ENCODE peak calls at places on chromosomes 1 and 21, in four cellular contexts. N is H1, R is A549, Q is K562. J is an unnamed sample.

GRCh38 chr1:112638109-112638426 is 18.4 kb downstream of the CAPZA1 start:
- DNase-seq in N (no peak), R (no peak), Q (no peak), J (no peak)

GRCh38 chr21:41750532-41751151 is 16.2 kb downstream of the RIPK4 start:
- DNase-seq in N (no peak), R (no peak), Q (no peak), J (peak; percentile 85)

GRCh38 chr21:38352536-38353219 is 95.9 kb downstream of the KCNJ15 start:
- DNase-seq in N (no peak), R (peak; percentile 47), Q (peak; percentile 71), J (peak; percentile 3)

GRCh38 chr1:24077278-24077978 is 34.5 kb downstream of the MYOM3 start:
- DNase-seq in N (no peak), R (no peak), Q (no peak), J (no peak)

GRCh38 chr1:45493116-45493697 is 2.2 kb upstream of the TESK2 start:
- DNase-seq in N (no peak), R (no peak), Q (peak; percentile 57), J (peak; percentile 55)

GRCh38 chr1:66930823-66931174 is 6.0 kb downstream of the MIER1 start:
- DNase-seq in N (no peak), R (no peak), Q (no peak), J (no peak)

GRCh38 chr1:227845115-227845389 is 29.6 kb downstream of the PRSS38 start:
- DNase-seq in N (no peak), R (no peak), Q (no peak), J (no peak)

GRCh38 chr1:173482683-173483082 is 5.5 kb downstream of the PRDX6 start:
- DNase-seq in N (no peak), R (no peak), Q (no peak), J (no peak)

GRCh38 chr1:198678901-198679329 is 40.1 kb downstream of the PTPRC start:
- DNase-seq in N (no peak), R (no peak), Q (no peak), J (no peak)

GRCh38 chr1:181359012-181359411 is 124.3 kb upstream of the CACNA1E start:
- DNase-seq in N (no peak), R (no peak), Q (no peak), J (no peak)

GRCh38 chr1:160407819-160408801 is 7.7 kb downstream of the VANGL2 start:
- DNase-seq in N (no peak), R (no peak), Q (no peak), J (no peak)

GRCh38 chr1:229859026-229859425 is 208.0 kb upstream of the GALNT2 start:
- DNase-seq in N (no peak), R (no peak), Q (no peak), J (no peak)

GRCh38 chr1:184031127-184032107 is 6.1 kb downstream of the COLGALT2 start:
- DNase-seq in N (no peak), R (no peak), Q (peak; percentile 30), J (no peak)

GRCh38 chr1:154419620-154420020 is 14.5 kb downstream of the IL6R start:
- DNase-seq in N (no peak), R (no peak), Q (no peak), J (peak; percentile 83)

GRCh38 chr1:90347366-90347765 is 352.5 kb downstream of the ZNF326 start:
- DNase-seq in N (no peak), R (no peak), Q (no peak), J (no peak)

GRCh38 chr1:112057736-112058135 is 68.3 kb upstream of the KCND3 start:
- DNase-seq in N (no peak), R (no peak), Q (no peak), J (no peak)

GRCh38 chr1:219120625-219121544 is 52.8 kb upstream of the LYPLAL1 start:
- DNase-seq in N (no peak), R (no peak), Q (peak; percentile 65), J (no peak)

GRCh38 chr1:94560333-94560732 is 18.8 kb upstream of the F3 start:
- DNase-seq in N (no peak), R (no peak), Q (no peak), J (no peak)

GRCh38 chr1:6157528-6158174 is 22.5 kb downstream of the CHD5 start:
- DNase-seq in N (no peak), R (peak; percentile 93), Q (peak; percentile 62), J (peak; percentile 89)

GRCh38 chr1:77542784-77543183 is 139.7 kb downstream of the ZZZ3 start:
- DNase-seq in N (no peak), R (no peak), Q (no peak), J (no peak)

GRCh38 chr1:179781962-179782361 is 38.9 kb downstream of the FAM163A start:
- DNase-seq in N (no peak), R (no peak), Q (no peak), J (no peak)

GRCh38 chr1:98051065-98051675 is 130.3 kb upstream of the DPYD start:
- DNase-seq in N (no peak), R (peak; percentile 36), Q (peak; percentile 28), J (peak; percentile 58)

GRCh38 chr21:30613836-30614235 is at the start of gene KRTAP6-1:
- DNase-seq in N (no peak), R (no peak), Q (no peak), J (no peak)

GRCh38 chr1:54309631-54310366 is 96.4 kb downstream of the SSBP3 start:
- DNase-seq in N (no peak), R (no peak), Q (no peak), J (no peak)

GRCh38 chr1:22129501-22130117 is 13.3 kb downstream of the WNT4 start:
- DNase-seq in N (no peak), R (no peak), Q (no peak), J (no peak)

GRCh38 chr1:241591736-241592135 is 48.4 kb downstream of the CHML start:
- DNase-seq in N (no peak), R (no peak), Q (peak; percentile 4), J (no peak)

GRCh38 chr1:97693601-97694000 is 227.2 kb downstream of the DPYD start:
- DNase-seq in N (no peak), R (no peak), Q (no peak), J (no peak)

GRCh38 chr1:39481289-39481688 is 10.1 kb upstream of the BMP8A start:
- DNase-seq in N (no peak), R (no peak), Q (no peak), J (no peak)

GRCh38 chr1:214843281-214843680 is 239.3 kb upstream of the KCNK2 start:
- DNase-seq in N (no peak), R (no peak), Q (no peak), J (no peak)

GRCh38 chr1:229296541-229296941 is 25.6 kb downstream of the RAB4A start:
- DNase-seq in N (no peak), R (no peak), Q (no peak), J (no peak)

GRCh38 chr21:46286668-46286982 is 483 bp downstream of the YBEY start:
- DNase-seq in N (no peak), R (no peak), Q (no peak), J (no peak)

GRCh38 chr1:117859901-117860300 is 69.5 kb downstream of the GDAP2 start:
- DNase-seq in N (no peak), R (no peak), Q (no peak), J (no peak)

GRCh38 chr1:36560177-36560576 is 77.5 kb upstream of the CSF3R start:
- DNase-seq in N (no peak), R (no peak), Q (no peak), J (no peak)

DNA sequence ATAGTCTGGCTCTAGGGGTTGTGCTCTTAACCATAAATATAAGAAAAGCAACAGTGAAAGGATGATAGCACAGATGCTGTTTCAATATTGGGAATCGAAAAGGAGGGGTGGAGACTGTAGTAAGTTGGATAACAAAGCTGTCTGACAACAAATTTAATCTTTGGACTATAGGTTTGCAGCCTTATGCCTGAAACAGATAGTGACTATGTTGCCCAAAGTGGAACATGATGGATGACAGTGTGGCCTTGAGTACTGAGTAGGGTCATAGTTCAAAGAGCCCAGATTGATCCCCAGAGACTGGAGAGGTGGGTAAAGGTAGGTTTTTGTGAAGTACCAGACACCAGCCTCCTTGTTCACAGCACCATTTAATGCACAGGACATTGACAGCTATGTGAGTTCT is 144.0 kb upstream of the PALMD start:
- DNase-seq in N (no peak), R (no peak), Q (no peak), J (peak; percentile 82)
- TF ChIP-seq PHF8 in N (no peak), R (no peak), Q (no peak), J (no peak)

GRCh38 chr1:222062640-222063039 is 320.8 kb upstream of the DUSP10 start:
- DNase-seq in N (no peak), R (no peak), Q (no peak), J (no peak)
- TF ChIP-seq PHF8 in N (no peak), R (no peak), Q (no peak), J (no peak)

DNA sequence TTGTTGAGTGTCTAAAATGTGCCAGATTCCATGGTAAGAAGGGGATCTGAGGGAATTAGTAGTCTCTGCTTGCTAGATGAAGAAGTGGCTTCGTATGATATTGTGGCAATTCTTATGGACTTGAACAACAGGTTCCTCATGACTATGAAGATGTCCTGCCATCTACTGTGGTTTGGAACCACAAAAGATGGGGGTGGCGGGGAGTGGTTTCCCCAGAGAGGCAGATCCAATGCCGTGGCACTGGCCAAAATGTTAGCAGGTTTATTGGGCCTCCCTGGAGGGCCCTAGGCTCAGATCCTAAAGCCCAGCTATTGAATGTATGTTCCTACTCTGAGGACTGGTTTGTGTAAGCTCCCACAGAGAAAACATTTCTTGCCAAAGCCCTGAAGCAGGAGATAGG is 120.8 kb downstream of the RGS2 start:
- DNase-seq in N (no peak), R (no peak), Q (no peak), J (no peak)
- TF ChIP-seq PHF8 in N (no peak), R (no peak), Q (no peak), J (no peak)

GRCh38 chr1:93345633-93346471 is at the start of gene DR1:
- DNase-seq in N (peak; percentile 73), R (peak; percentile 80), Q (peak; percentile 93), J (peak; percentile 85)

GRCh38 chr1:93344886-93345632 is 648 bp upstream of the DR1 start:
- DNase-seq in N (no peak), R (no peak), Q (no peak), J (peak; percentile 31)

GRCh38 chr1:93348104-93348780 is 2.5 kb downstream of the DR1 start:
- DNase-seq in N (no peak), R (no peak), Q (no peak), J (no peak)

GRCh38 chr1:93347319-93347899 is 1.7 kb downstream of the DR1 start:
- DNase-seq in N (no peak), R (no peak), Q (no peak), J (no peak)

GRCh38 chr1:93346472-93346991 is 825 bp downstream of the DR1 start:
- DNase-seq in N (no peak), R (no peak), Q (peak; percentile 39), J (peak; percentile 24)
- TF ChIP-seq PHF8 in N (no peak), R (no peak), Q (no peak), J (no peak)

GRCh38 chr21:36052860-36053766 is 7.2 kb downstream of the SETD4 start:
- DNase-seq in N (no peak), R (no peak), Q (no peak), J (no peak)
- TF ChIP-seq PHF8 in N (no peak), R (no peak), Q (no peak), J (no peak)

GRCh38 chr1:201376464-201377374 is 761 bp downstream of the TNNT2 start:
- DNase-seq in N (peak; percentile 86), R (peak; percentile 77), Q (peak; percentile 78), J (peak; percentile 39)
- TF ChIP-seq PHF8 in N (no peak), R (no peak), Q (no peak), J (no peak)

J was measured in HepG2.